ENCODE peak calls at places on chromosomes 11 and 22, in six cellular contexts. V, D, N, O, G and Z are unnamed samples. For H3K4me1, the result is how much of the 10 kb centered on the place peaks cover.

GRCh38 chr11:3824714-3825472 is 15.9 kb downstream of the RHOG start:
- DNase-seq in D (peak), G (peak), V (peak), O (peak), N (peak), Z (peak)

GRCh38 chr11:115644846-115645245 is 140.6 kb upstream of the CADM1 start:
- DNase-seq in N (no peak), D (no peak), O (no peak), V (no peak), G (no peak), Z (no peak)

GRCh38 chr11:118078972-118079411 is 2.1 kb downstream of the TMPRSS4 start:
- DNase-seq in D (no peak), G (no peak), V (no peak), N (peak), O (no peak), Z (no peak)

GRCh38 chr11:70502677-70503076 is 104.3 kb downstream of the CTTN start:
- DNase-seq in G (no peak), D (no peak), V (peak), N (no peak), O (peak), Z (peak)

GRCh38 chr22:31814942-31815341 is 61.1 kb downstream of the DEPDC5 start:
- DNase-seq in V (no peak), G (no peak), O (peak), D (no peak), N (no peak), Z (no peak)

GRCh38 chr11:2378527-2379210 is 1.6 kb downstream of the CD81 start:
- DNase-seq in O (peak), D (no peak), N (no peak), G (peak), V (peak), Z (peak)

GRCh38 chr11:130904380-130904779 is 11.9 kb downstream of the SNX19 start:
- DNase-seq in V (no peak), O (no peak), G (no peak), N (no peak), D (no peak), Z (no peak)

GRCh38 chr11:80855975-80856524 is 1415.2 kb upstream of the TENM4 start:
- DNase-seq in D (no peak), G (no peak), N (no peak), O (no peak), V (no peak), Z (no peak)

GRCh38 chr11:2257023-2257700 is 13.2 kb downstream of the ASCL2 start:
- DNase-seq in O (peak), D (no peak), V (peak), N (no peak), G (no peak), Z (no peak)

GRCh38 chr11:98798333-98798732 is 222.4 kb upstream of the CNTN5 start:
- DNase-seq in N (no peak), V (no peak), G (no peak), O (no peak), D (no peak), Z (no peak)

DNA sequence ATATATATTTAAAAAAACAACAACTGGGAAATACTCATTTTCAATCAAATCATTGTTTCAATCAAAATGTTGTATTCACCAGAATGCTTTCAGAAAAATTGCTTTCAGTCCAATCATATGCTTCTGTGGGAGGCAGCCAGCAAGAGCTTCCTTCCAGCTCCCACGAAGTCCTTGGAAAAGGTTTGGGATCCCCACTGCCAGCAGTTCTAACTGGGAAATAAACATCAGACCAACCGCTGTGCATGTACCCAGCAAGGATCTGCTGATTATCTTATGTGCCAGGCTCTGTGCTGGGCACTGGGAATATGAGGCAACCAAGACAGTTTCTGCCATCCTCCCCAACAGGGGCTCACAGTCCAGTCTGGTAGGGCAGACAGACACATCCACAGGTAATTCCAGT is 10.8 kb downstream of the RPS13 start:
- DNase-seq in N (no peak), V (no peak), G (no peak), D (no peak), O (no peak), Z (no peak)
- H3K4me1 ChIP-seq in N (under half), V (under half), G (under half), D (under half), O (under half), Z (under half)

DNA sequence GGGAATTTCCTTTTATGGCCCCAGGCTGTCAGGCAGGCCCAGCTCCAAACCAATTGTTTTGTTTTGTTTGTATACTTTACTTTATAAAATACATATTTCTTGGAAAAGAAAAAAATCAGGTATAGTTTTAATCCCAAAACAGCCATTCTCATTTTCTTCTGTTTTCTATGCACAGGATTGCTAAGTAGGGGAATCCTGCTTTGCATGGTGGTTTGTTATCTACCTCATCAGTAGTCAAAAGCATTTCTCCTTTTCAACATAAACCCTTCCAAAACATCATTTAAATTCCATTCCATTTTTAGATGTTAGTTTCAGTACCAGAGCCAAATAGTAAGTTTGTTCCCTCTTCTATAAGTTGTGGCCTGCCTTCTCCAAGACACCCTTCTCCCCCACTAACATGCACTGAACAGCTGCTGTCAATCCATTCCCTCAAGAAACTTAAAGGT is 3.6 kb downstream of the ILK start:
- DNase-seq in G (no peak), O (no peak), N (no peak), D (no peak), V (no peak), Z (no peak)
- H3K4me3 ChIP-seq in G (no peak), O (no peak), N (peak), D (peak), V (no peak), Z (peak)

DNA sequence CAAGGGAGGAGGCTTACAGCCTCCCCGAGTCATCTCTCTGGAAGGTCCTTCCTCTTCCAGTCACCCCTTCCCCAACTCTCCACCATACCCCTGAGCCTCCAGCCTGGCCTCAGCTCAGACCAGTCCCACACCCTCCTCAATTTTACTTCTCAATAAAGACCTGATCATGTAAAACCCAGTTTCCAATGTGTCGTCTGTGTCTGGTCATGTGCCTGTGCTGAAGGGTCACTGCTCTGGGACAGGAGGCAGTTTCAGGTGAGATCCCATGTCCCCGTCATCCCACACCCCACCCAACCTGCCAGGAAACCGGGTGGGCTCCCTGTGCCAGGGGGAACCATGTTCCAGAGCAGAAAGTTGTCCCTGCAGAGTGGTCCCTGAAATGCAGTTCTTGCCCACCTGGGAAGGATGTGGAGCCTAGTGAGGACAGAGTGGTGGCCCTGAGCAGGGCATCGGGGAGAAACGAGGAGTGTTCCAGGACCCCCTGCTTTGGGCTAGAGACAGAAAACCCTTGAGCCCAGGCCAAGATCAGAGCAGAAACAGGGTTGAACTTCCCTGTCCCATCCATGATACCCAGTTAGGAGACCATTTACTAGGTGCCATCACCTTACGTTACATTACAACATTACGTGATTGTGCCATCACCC is 19.4 kb downstream of the IGLL5 start:
- DNase-seq in N (no peak), V (peak), O (no peak), D (no peak), G (no peak), Z (no peak)
- H3K4me1 ChIP-seq in N (under half), V (under half), O (under half), D (under half), G (under half), Z (under half)

GRCh38 chr22:27348634-27349033 is 452.9 kb downstream of the MN1 start:
- DNase-seq in G (peak), V (no peak), O (no peak), D (no peak), N (no peak), Z (no peak)

GRCh38 chr22:27347951-27348350 is 453.6 kb downstream of the MN1 start:
- DNase-seq in O (no peak), V (no peak), D (no peak), N (no peak), G (no peak), Z (no peak)

GRCh38 chr22:27349456-27349855 is 452.1 kb downstream of the MN1 start:
- DNase-seq in G (no peak), N (no peak), V (no peak), D (no peak), O (no peak), Z (no peak)

GRCh38 chr22:27344546-27344945 is 457.0 kb downstream of the MN1 start:
- DNase-seq in D (no peak), O (no peak), G (no peak), V (no peak), N (no peak), Z (no peak)

DNA sequence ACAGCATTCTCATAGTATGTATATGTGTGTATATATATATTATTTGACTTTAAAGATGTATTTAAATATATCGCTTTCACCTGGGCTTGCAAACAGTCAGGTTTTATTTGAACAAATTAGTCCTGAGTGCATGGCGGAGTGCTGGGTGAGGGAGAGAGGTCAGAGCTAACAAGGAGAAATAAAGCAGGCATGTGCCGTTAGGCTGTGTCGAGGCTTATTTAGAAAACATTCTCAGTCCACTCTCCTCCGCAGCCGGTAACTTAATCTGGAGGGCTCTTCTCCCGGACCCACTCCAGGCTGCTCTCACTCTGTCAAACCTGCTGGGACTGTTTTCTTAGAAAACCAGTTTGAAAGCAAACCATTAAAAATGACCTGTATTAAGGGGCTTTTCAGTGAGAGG is 455.9 kb downstream of the MN1 start:
- DNase-seq in V (no peak), D (no peak), O (no peak), N (no peak), G (no peak), Z (no peak)
- H3K4me3 ChIP-seq in V (no peak), D (no peak), O (no peak), N (no peak), G (no peak), Z (no peak)

DNA sequence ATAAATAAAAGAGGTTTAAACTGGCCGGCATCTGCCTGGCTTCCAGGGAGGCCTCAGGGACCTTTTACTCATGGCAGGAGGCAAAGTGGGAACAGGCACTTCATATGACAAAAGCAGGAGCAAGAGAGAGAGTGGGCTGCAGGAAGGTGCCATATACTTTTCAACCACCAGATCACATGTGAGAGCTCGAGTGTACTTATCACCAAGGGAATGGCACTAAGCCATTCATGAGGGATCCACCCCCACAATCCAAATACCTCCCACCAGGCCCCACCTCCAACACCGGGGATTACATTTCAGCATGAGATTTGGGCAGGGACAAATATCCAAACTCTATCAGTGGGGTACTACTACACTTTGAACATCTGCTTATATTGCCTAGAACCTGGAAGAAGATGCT is 126.5 kb downstream of the PARVA start:
- DNase-seq in V (no peak), N (no peak), O (no peak), G (no peak), D (no peak), Z (no peak)
- H3K4me1 ChIP-seq in V (under half), N (under half), O (under half), G (under half), D (under half), Z (under half)

GRCh38 chr11:36627471-36627870 is 29.4 kb upstream of the RAG2 start:
- DNase-seq in N (no peak), D (no peak), V (no peak), O (no peak), G (no peak), Z (no peak)
- H3K4me3 ChIP-seq in N (no peak), D (no peak), V (no peak), O (no peak), G (no peak), Z (no peak)